ENCODE peak calls at places on chromosomes 7 and 10, in six cellular contexts. U is endothelial cell, B is fibroblast of lung, F is heart right ventricle, K is RWPE2, W is HCT116. C is an unnamed sample.

GRCh38 chr7:153224890-153225289 is 465.3 kb downstream of the ACTR3B start:
- DNase-seq in U (no peak), K (no peak), B (no peak), F (no peak), W (no peak), C (no peak)

GRCh38 chr10:86306628-86307278 is 59.8 kb downstream of the GRID1 start:
- DNase-seq in U (peak; percentile 62), B (peak; percentile 2), F (no peak), W (no peak), K (peak; percentile 22), C (peak; percentile 54)

GRCh38 chr7:134562136-134562535 is 13.2 kb downstream of the AKR1B15 start:
- DNase-seq in U (no peak), K (no peak), F (no peak), W (no peak), B (peak; percentile 61), C (peak; percentile 24)

GRCh38 chr7:44607141-44608068 is 978 bp downstream of the OGDH start:
- DNase-seq in W (no peak), U (no peak), K (no peak), B (no peak), F (no peak), C (no peak)

GRCh38 chr7:47576909-47577255 is 5.0 kb downstream of the TNS3 start:
- DNase-seq in U (no peak), W (no peak), B (no peak), K (no peak), F (no peak), C (no peak)

GRCh38 chr10:11243425-11244222 is 226.0 kb downstream of the CELF2 start:
- DNase-seq in U (no peak), K (no peak), W (no peak), B (peak; percentile 17), F (no peak), C (no peak)

GRCh38 chr7:510782-511281 is 8.8 kb downstream of the PDGFA start:
- DNase-seq in W (no peak), F (peak; percentile 10), B (no peak), U (no peak), K (peak; percentile 66), C (no peak)

GRCh38 chr7:111735661-111736323 is 173.5 kb upstream of the IMMP2L start:
- DNase-seq in F (no peak), K (no peak), W (peak; percentile 52), B (peak; percentile 84), U (peak; percentile 74), C (peak; percentile 79)

GRCh38 chr7:115654384-115655181 is 376.0 kb downstream of the TFEC start:
- DNase-seq in W (no peak), B (no peak), F (no peak), K (no peak), U (no peak), C (no peak)

GRCh38 chr7:22346383-22347107 is 10.4 kb downstream of the RAPGEF5 start:
- DNase-seq in K (no peak), U (no peak), B (no peak), F (no peak), W (no peak), C (no peak)

GRCh38 chr7:91140982-91141381 is 123.3 kb upstream of the FZD1 start:
- DNase-seq in B (no peak), F (no peak), K (no peak), W (no peak), U (no peak), C (no peak)

GRCh38 chr7:137025469-137026175 is 157.2 kb downstream of the CHRM2 start:
- DNase-seq in F (no peak), U (no peak), B (peak; percentile 76), K (no peak), W (no peak), C (no peak)

GRCh38 chr7:5699467-5699866 is 82.0 kb downstream of the RNF216 start:
- DNase-seq in K (no peak), W (no peak), B (no peak), U (no peak), F (no peak), C (no peak)

GRCh38 chr7:151199196-151199874 is 11.0 kb downstream of the H2BK1 start:
- DNase-seq in W (no peak), B (no peak), K (no peak), U (no peak), F (no peak), C (no peak)

GRCh38 chr7:95861041-95861440 is 88.7 kb downstream of the DYNC1I1 start:
- DNase-seq in B (no peak), K (no peak), W (no peak), F (no peak), U (no peak), C (no peak)

GRCh38 chr7:36880108-36880507 is 155.8 kb upstream of the AOAH start:
- DNase-seq in K (no peak), B (no peak), F (no peak), U (no peak), W (no peak), C (no peak)

GRCh38 chr7:45703373-45703821 is 129.2 kb downstream of the ADCY1 start:
- DNase-seq in B (no peak), U (no peak), F (no peak), W (no peak), K (no peak), C (no peak)

GRCh38 chr7:120985839-120986238 is 2.7 kb upstream of the CPED1 start:
- DNase-seq in W (no peak), F (no peak), K (no peak), B (no peak), U (no peak), C (no peak)

GRCh38 chr7:129773328-129773731 is 161.8 kb downstream of the NRF1 start:
- DNase-seq in K (no peak), F (no peak), U (no peak), W (no peak), B (no peak), C (no peak)

GRCh38 chr10:74753295-74754211 is 72.8 kb upstream of the KAT6B start:
- DNase-seq in W (no peak), K (no peak), F (no peak), U (no peak), B (no peak), C (no peak)

GRCh38 chr7:42702647-42703046 is 209.2 kb downstream of the C7orf25 start:
- DNase-seq in U (no peak), K (no peak), B (no peak), F (no peak), W (no peak), C (no peak)

GRCh38 chr7:42694894-42695553 is 216.8 kb downstream of the C7orf25 start:
- DNase-seq in K (no peak), F (no peak), B (peak; percentile 28), W (no peak), U (no peak), C (no peak)

GRCh38 chr7:42699415-42700178 is 212.3 kb downstream of the C7orf25 start:
- DNase-seq in F (no peak), U (no peak), K (no peak), W (no peak), B (no peak), C (no peak)

GRCh38 chr7:42704710-42705109 is 207.2 kb downstream of the C7orf25 start:
- DNase-seq in F (no peak), K (no peak), W (no peak), B (no peak), U (no peak), C (no peak)

DNA sequence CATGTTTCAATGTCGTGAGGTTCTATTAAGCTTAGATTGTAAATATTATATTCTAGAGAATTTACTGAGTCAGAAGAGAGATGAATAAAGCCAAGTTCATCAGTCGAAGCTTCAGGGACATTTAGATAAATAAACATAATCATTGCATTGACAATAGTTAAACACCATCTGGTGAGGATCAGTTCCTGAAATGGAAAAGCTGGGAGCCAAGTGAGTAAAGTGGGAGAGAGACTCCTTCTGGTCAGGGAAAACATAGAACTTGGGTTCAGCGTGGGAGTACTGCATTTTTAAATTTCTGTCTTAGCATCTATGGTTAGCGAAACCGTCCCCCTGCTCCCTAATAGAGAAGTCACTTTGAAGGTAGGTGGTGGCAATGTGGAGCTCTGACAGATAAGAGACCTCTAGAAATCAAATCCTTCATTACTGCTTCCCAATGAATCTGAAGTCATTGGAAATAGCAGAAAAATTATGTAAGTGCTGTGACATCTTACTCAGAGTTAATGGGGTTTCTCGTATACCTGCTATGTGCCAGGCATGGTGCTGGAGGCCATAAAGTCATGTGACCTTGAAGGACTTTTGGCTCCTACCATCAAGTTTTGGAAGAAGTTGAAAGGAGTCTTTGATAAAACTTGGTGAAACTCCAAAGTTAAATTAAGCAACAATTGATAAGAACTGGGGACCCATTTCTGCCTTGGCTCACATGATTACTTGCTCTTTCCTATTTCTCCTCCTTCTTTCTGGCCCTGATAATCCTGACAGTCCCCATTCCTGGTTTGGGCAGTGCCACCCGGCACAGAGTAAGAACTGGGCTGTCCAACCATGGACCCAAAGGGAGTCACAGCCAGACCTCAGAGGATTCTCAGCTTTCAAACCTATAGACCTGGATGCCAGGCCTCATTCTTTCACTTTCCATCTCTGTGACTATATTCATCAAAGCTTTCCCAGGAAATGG is 211.2 kb downstream of the C7orf25 start:
- DNase-seq in U (no peak), F (no peak), K (no peak), B (peak; percentile 82), W (no peak), C (no peak)
- TF ChIP-seq CTCF in U (no peak), F (no peak), K (peak; percentile 6), B (peak; percentile 44), W (no peak), C (no peak)

DNA sequence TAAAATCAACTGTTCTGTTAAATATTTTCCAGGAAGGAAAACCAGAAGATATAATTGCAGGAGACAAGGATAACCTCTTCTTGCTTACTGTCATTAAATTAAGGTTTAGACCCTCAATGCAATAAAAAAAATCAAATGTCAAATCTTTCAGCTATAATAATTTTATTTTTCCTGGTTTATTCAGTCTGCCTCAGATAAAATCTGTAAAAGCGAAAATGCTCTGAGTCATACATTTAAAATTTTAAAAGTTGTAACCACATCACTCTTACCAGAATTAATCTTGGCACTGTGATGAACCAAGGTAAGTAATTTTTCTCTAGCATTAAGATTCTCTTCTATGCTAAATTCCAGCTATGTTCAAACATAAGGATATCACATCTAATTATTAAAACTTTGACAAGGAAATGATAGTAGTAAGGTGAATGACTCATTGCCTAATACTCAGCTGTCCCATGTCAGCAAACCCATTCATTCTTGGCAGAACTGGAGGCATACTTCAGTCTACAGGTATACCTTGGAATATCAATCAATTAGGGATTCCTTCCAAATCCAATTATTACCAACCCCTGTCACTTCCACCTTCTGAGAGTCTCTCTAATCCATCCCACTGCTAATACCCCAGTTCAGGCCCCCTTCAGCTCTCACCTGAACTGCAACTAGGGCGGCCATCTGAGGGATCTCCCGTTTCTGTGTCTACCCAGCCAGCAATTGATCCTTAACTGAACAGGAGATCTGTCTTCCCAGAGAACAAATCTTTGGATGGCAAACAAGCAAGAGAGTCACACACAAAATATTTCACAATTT is 434.1 kb downstream of the GRM8 start:
- DNase-seq in U (no peak), W (no peak), K (no peak), F (no peak), B (no peak), C (no peak)
- TF ChIP-seq CTCF in U (no peak), W (no peak), K (no peak), F (no peak), B (no peak), C (no peak)

DNA sequence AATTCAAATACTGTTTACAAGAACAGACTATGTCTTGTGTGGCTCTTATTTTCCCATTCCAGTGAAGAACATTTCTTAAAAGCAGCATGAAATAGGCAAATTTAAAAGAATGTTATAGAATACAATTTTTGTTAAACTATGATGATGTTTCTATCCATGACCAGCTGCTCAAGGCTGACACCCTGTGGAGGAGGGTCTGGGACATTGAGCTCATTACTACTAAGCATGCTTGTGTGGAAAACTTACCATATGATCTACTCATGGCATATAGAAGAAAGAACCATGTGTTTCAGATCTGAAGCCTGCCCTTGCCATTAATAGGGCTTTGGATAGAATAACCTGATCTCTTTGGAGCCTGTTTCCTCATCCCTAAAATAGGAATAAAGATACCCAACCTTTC is 125.0 kb downstream of the FOXP2 start:
- DNase-seq in F (no peak), B (peak; percentile 66), U (peak; percentile 15), K (no peak), W (peak; percentile 3), C (peak; percentile 27)
- TF ChIP-seq CTCF in F (no peak), B (peak; percentile 60), U (no peak), K (peak; percentile 43), W (peak; percentile 43), C (no peak)

GRCh38 chr10:72875250-72876055 is 18.1 kb upstream of the OIT3 start:
- DNase-seq in F (no peak), K (no peak), W (peak; percentile 12), B (peak; percentile 54), U (no peak), C (peak; percentile 51)
- TF ChIP-seq CTCF in F (peak; percentile 38), K (peak; percentile 84), W (peak; percentile 47), B (peak; percentile 33), U (peak; percentile 35), C (peak; percentile 38)

C was measured in MCF 10A.